ENCODE peak calls at places on chromosomes 1 and 21, in six cellular contexts. Z is neuronal stem cell, L is OCI-M1, G is GM03348, J is erythroblast, M is HFFc6. O is an unnamed sample.

GRCh38 chr1:29852248-29852647 is 615.9 kb downstream of the PTPRU start:
- DNase-seq in Z (no peak), G (no peak), L (no peak), J (no peak), M (no peak), O (no peak)

GRCh38 chr1:53722025-53722424 is 16.9 kb downstream of the GLIS1 start:
- DNase-seq in J (no peak), Z (no peak), L (no peak), G (no peak), M (no peak), O (no peak)

GRCh38 chr1:18922848-18923475 is 20.6 kb upstream of the ALDH4A1 start:
- DNase-seq in Z (no peak), G (no peak), M (no peak), J (no peak), L (no peak), O (no peak)

GRCh38 chr1:52032785-52033131 is 852 bp downstream of the KTI12 start:
- DNase-seq in J (peak), L (peak), M (peak), Z (no peak), G (peak), O (no peak)

GRCh38 chr1:150151291-150152181 is 1.8 kb downstream of the PLEKHO1 start:
- DNase-seq in G (no peak), M (no peak), Z (no peak), L (no peak), J (no peak), O (no peak)

GRCh38 chr1:24912359-24913273 is 17.5 kb downstream of the RUNX3 start:
- DNase-seq in L (no peak), M (no peak), Z (no peak), J (no peak), G (no peak), O (no peak)

GRCh38 chr21:15311510-15311909 is 246.7 kb upstream of the NRIP1 start:
- DNase-seq in J (no peak), G (no peak), M (no peak), Z (no peak), L (no peak), O (no peak)

GRCh38 chr1:48693674-48694347 is 82.9 kb downstream of the BEND5 start:
- DNase-seq in L (no peak), M (no peak), G (no peak), Z (no peak), J (no peak), O (no peak)

GRCh38 chr1:57489342-57490036 is 65.6 kb upstream of the DAB1 start:
- DNase-seq in J (no peak), Z (no peak), M (peak), L (no peak), G (peak), O (no peak)

GRCh38 chr1:98104285-98104684 is 183.5 kb upstream of the DPYD start:
- DNase-seq in Z (no peak), J (no peak), L (no peak), M (peak), G (peak), O (no peak)

GRCh38 chr1:76279387-76279748 is 204.8 kb downstream of the ST6GALNAC3 start:
- DNase-seq in L (no peak), M (no peak), J (no peak), Z (no peak), G (no peak), O (no peak)

GRCh38 chr1:36161656-36162531 is 5.9 kb downstream of the MAP7D1 start:
- DNase-seq in Z (no peak), M (no peak), J (peak), L (peak), G (no peak), O (no peak)

GRCh38 chr21:34989337-34990151 is 59.6 kb downstream of the RUNX1 start:
- DNase-seq in J (no peak), Z (no peak), G (no peak), M (no peak), L (no peak), O (no peak)

GRCh38 chr1:162215902-162216301 is 146.4 kb downstream of the NOS1AP start:
- DNase-seq in G (no peak), Z (no peak), M (no peak), L (no peak), J (no peak), O (peak)

GRCh38 chr1:153483776-153484175 is 23.3 kb upstream of the S100A7 start:
- DNase-seq in M (no peak), G (no peak), L (no peak), J (no peak), Z (no peak), O (no peak)

GRCh38 chr1:227322376-227322775 is 4.1 kb upstream of the CDC42BPA start:
- DNase-seq in Z (no peak), M (no peak), G (no peak), J (no peak), L (no peak), O (no peak)

GRCh38 chr21:41016472-41016871 is 151.5 kb upstream of the BACE2 start:
- DNase-seq in L (no peak), M (no peak), G (no peak), Z (no peak), J (no peak), O (no peak)

GRCh38 chr1:175274368-175274767 is 81.8 kb upstream of the KIAA0040 start:
- DNase-seq in J (no peak), G (no peak), L (no peak), M (no peak), Z (no peak), O (no peak)

GRCh38 chr1:115877511-115877910 is 36.6 kb upstream of the NHLH2 start:
- DNase-seq in G (no peak), Z (no peak), J (no peak), M (no peak), L (no peak), O (peak)

GRCh38 chr1:62280150-62280549 is 39.1 kb downstream of the KANK4 start:
- DNase-seq in L (no peak), G (no peak), M (no peak), Z (no peak), J (no peak), O (no peak)

GRCh38 chr1:184686540-184686939 is 68.1 kb downstream of the EDEM3 start:
- DNase-seq in Z (no peak), G (no peak), J (no peak), L (peak), M (no peak), O (no peak)

GRCh38 chr1:37317870-37318431 is 156.4 kb upstream of the ZC3H12A start:
- DNase-seq in L (no peak), G (no peak), Z (no peak), M (no peak), J (no peak), O (no peak)

GRCh38 chr1:160534823-160535605 is 12.0 kb upstream of the SLAMF6 start:
- DNase-seq in L (peak), M (no peak), Z (no peak), G (no peak), J (peak), O (no peak)

GRCh38 chr1:198350456-198350855 is 190.0 kb downstream of the ATP6V1G3 start:
- DNase-seq in M (no peak), L (no peak), Z (no peak), J (no peak), G (no peak), O (no peak)

O was measured in NT2/D1.